ENCODE peak calls at places on chromosomes 2 and 18, in ten cellular contexts. T, U, N, L, Q, E, P, Z, V and J are unnamed samples.

GRCh38 chr2:12131975-12132374 is 385.5 kb downstream of the LPIN1 start:
- DNase-seq in L (no peak), Z (no peak), P (no peak), E (no peak), N (no peak), V (no peak), T (no peak), U (no peak), Q (no peak), J (no peak)

GRCh38 chr2:200405599-200406298 is 99.3 kb downstream of the SPATS2L start:
- DNase-seq in N (no peak), T (no peak), P (no peak), Q (no peak), V (peak), E (peak), Z (peak), L (peak), U (peak), J (no peak)

GRCh38 chr2:38747819-38748218 is 3.3 kb downstream of the SRSF7 start:
- DNase-seq in Z (no peak), T (no peak), L (no peak), Q (no peak), V (no peak), N (no peak), E (no peak), P (no peak), U (no peak), J (no peak)

GRCh38 chr2:165635532-165635931 is 158.5 kb downstream of the GALNT3 start:
- DNase-seq in V (no peak), T (no peak), L (no peak), E (no peak), P (no peak), Q (no peak), U (no peak), Z (no peak), N (no peak), J (no peak)

GRCh38 chr2:70143314-70144150 is 47.3 kb downstream of the C2orf42 start:
- DNase-seq in P (peak), Z (no peak), E (no peak), L (no peak), T (peak), Q (peak), V (peak), N (no peak), U (no peak), J (no peak)

GRCh38 chr2:6949009-6949351 is 31.8 kb downstream of the RNF144A start:
- DNase-seq in T (no peak), N (no peak), V (no peak), E (no peak), Q (no peak), P (no peak), Z (no peak), L (no peak), U (no peak), J (no peak)

GRCh38 chr2:127011136-127011740 is 95.7 kb downstream of the BIN1 start:
- DNase-seq in P (no peak), E (no peak), U (no peak), N (no peak), Z (no peak), T (no peak), Q (no peak), L (no peak), V (no peak), J (no peak)

GRCh38 chr2:40488927-40489677 is 37.2 kb upstream of the SLC8A1 start:
- DNase-seq in U (no peak), E (peak), T (peak), P (no peak), V (peak), L (no peak), Z (no peak), Q (no peak), N (no peak), J (no peak)

GRCh38 chr2:7011376-7012083 is 94.3 kb downstream of the RNF144A start:
- DNase-seq in V (no peak), T (no peak), U (no peak), E (no peak), L (peak), Z (no peak), Q (no peak), N (no peak), P (no peak), J (no peak)

GRCh38 chr2:195575879-195576391 is 81.1 kb upstream of the SLC39A10 start:
- DNase-seq in Q (no peak), V (peak), E (no peak), N (peak), Z (peak), P (peak), L (peak), U (no peak), T (peak), J (no peak)

GRCh38 chr18:73318732-73319479 is 451.1 kb upstream of the NETO1 start:
- DNase-seq in L (no peak), P (no peak), Q (no peak), N (no peak), V (no peak), T (no peak), U (no peak), Z (no peak), E (peak), J (no peak)

GRCh38 chr2:42383855-42384530 is 23.0 kb upstream of the COX7A2L start:
- DNase-seq in E (no peak), V (no peak), N (no peak), L (no peak), P (no peak), Z (no peak), T (no peak), Q (no peak), U (no peak), J (no peak)

GRCh38 chr2:124542932-124543640 is 518.0 kb downstream of the CNTNAP5 start:
- DNase-seq in Z (no peak), E (peak), P (no peak), U (no peak), T (no peak), L (no peak), Q (no peak), N (peak), V (no peak), J (no peak)

GRCh38 chr2:175855236-175855635 is 146.8 kb downstream of the LNPK start:
- DNase-seq in Q (no peak), E (no peak), Z (no peak), P (no peak), U (no peak), N (no peak), T (no peak), L (no peak), V (no peak), J (no peak)

GRCh38 chr18:79410731-79411613 is 15.2 kb downstream of the NFATC1 start:
- DNase-seq in T (no peak), V (no peak), E (no peak), L (no peak), U (no peak), Q (no peak), Z (no peak), N (no peak), P (peak), J (no peak)

GRCh38 chr2:149063177-149063576 is 24.7 kb downstream of the LYPD6B start:
- DNase-seq in Q (no peak), V (no peak), E (no peak), T (no peak), N (no peak), L (no peak), U (no peak), Z (no peak), P (no peak), J (no peak)

GRCh38 chr18:48788378-48788777 is 162.4 kb downstream of the SMAD7 start:
- DNase-seq in Q (peak), N (no peak), P (no peak), Z (no peak), E (no peak), T (no peak), L (no peak), U (no peak), V (no peak), J (no peak)

GRCh38 chr2:157107877-157108276 is 149.6 kb upstream of the GALNT5 start:
- DNase-seq in Z (no peak), U (peak), E (peak), Q (no peak), L (peak), N (peak), V (peak), P (no peak), T (no peak), J (no peak)

GRCh38 chr2:40317756-40318155 is 134.1 kb downstream of the SLC8A1 start:
- DNase-seq in E (no peak), T (no peak), N (no peak), V (no peak), Z (no peak), L (no peak), P (no peak), Q (no peak), U (no peak), J (no peak)

GRCh38 chr2:202609381-202610145 is 25.2 kb upstream of the FAM117B start:
- DNase-seq in Z (no peak), T (peak), E (no peak), L (peak), P (no peak), U (no peak), N (no peak), Q (no peak), V (no peak), J (no peak)

GRCh38 chr2:146818122-146818521 is 1026.7 kb upstream of the ACVR2A start:
- DNase-seq in U (no peak), Q (no peak), V (no peak), Z (no peak), N (no peak), L (no peak), T (no peak), P (no peak), E (no peak), J (no peak)

GRCh38 chr2:43592443-43592842 is 3.4 kb downstream of the THADA start:
- DNase-seq in Z (no peak), V (no peak), U (no peak), P (no peak), N (no peak), L (no peak), T (no peak), E (no peak), Q (no peak), J (no peak)

GRCh38 chr2:207385076-207385475 is 144.7 kb upstream of the CREB1 start:
- DNase-seq in T (no peak), Z (no peak), V (no peak), P (no peak), N (no peak), L (no peak), Q (no peak), E (no peak), U (no peak), J (no peak)